ENCODE peak calls at places on chromosomes 11 and 22, in four cellular contexts. A is CD8-positive, alpha-beta T cell; S is cardiac fibroblast; M is sigmoid colon. X is an unnamed sample.

GRCh38 chr11:114236829-114237228 is 59.4 kb upstream of the NNMT start:
- DNase-seq in A (no peak), S (peak), M (no peak), X (peak)

GRCh38 chr11:15970506-15971214 is 385.7 kb downstream of the SOX6 start:
- DNase-seq in A (no peak), S (peak), M (no peak), X (no peak)

GRCh38 chr11:103110406-103110805 is 1.2 kb downstream of the DYNC2H1 start:
- DNase-seq in A (no peak), S (peak), M (no peak), X (peak)

GRCh38 chr11:86570457-86570856 is 102.0 kb downstream of the ME3 start:
- DNase-seq in A (no peak), S (no peak), M (no peak), X (no peak)

GRCh38 chr11:92226331-92227232 is 2.0 kb downstream of the FAT3 start:
- DNase-seq in A (no peak), S (no peak), M (no peak), X (no peak)

GRCh38 chr11:118306556-118306955 is 2.0 kb downstream of the CD3E start:
- DNase-seq in A (no peak), S (no peak), M (no peak), X (no peak)

GRCh38 chr22:37972527-37972926 is 11.8 kb downstream of the SOX10 start:
- DNase-seq in A (no peak), S (no peak), M (no peak), X (peak)

GRCh38 chr11:113644605-113645004 is 61.5 kb downstream of the TMPRSS5 start:
- DNase-seq in A (no peak), S (peak), M (no peak), X (no peak)

GRCh38 chr11:106482920-106483761 is 405.7 kb downstream of the AASDHPPT start:
- DNase-seq in A (no peak), S (peak), M (no peak), X (peak)

GRCh38 chr11:96466607-96467006 is 76.8 kb downstream of the JRKL start:
- DNase-seq in A (no peak), S (no peak), M (no peak), X (no peak)

DNA sequence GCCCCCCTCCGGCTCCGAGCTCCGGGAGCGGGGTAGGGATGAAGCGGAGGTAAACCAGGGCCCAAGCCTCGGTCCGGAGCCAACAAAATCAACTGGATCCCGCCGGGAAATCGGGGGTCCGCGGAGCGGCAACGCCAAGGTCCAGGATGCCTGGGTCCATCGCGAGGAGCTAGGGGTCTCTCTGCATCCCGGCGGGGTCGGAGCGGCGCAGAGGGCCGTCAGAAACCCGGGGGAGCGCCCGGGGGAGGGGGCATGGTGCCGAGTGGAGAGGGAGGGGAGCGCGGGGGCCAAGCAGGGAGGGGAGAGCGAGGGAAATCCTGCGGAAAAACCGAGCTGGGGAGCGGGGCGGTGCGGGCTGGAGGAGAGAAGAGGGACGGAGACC is 51.8 kb downstream of the SLC22A12 start:
- DNase-seq in A (no peak), S (no peak), M (no peak), X (no peak)
- H3K4me3 ChIP-seq in A (no peak), S (no peak), M (peak), X (no peak)

GRCh38 chr11:128453444-128454336 is 133.7 kb downstream of the ETS1 start:
- DNase-seq in A (no peak), S (peak), M (peak), X (peak)

GRCh38 chr11:128456566-128457268 is 130.6 kb downstream of the ETS1 start:
- DNase-seq in A (no peak), S (peak), M (no peak), X (no peak)

GRCh38 chr11:128457874-128458273 is 129.5 kb downstream of the ETS1 start:
- DNase-seq in A (no peak), S (no peak), M (no peak), X (no peak)

GRCh38 chr11:128458316-128458715 is 129.0 kb downstream of the ETS1 start:
- DNase-seq in A (no peak), S (peak), M (no peak), X (peak)

GRCh38 chr11:128455766-128456165 is 131.6 kb downstream of the ETS1 start:
- DNase-seq in A (no peak), S (peak), M (no peak), X (no peak)
- TF ChIP-seq CTCF in A (no peak), S (no peak), M (no peak), X (no peak)

GRCh38 chr22:45285431-45286058 is 796 bp downstream of the UPK3A start:
- DNase-seq in A (no peak), S (no peak), M (no peak), X (no peak)

GRCh38 chr22:45280583-45280972 is 4.2 kb upstream of the UPK3A start:
- DNase-seq in A (no peak), S (no peak), M (no peak), X (no peak)

GRCh38 chr22:45280995-45281394 is 3.8 kb upstream of the UPK3A start:
- DNase-seq in A (no peak), S (no peak), M (no peak), X (no peak)

GRCh38 chr22:45286854-45287551 is 2.3 kb downstream of the UPK3A start:
- DNase-seq in A (no peak), S (no peak), M (no peak), X (no peak)

DNA sequence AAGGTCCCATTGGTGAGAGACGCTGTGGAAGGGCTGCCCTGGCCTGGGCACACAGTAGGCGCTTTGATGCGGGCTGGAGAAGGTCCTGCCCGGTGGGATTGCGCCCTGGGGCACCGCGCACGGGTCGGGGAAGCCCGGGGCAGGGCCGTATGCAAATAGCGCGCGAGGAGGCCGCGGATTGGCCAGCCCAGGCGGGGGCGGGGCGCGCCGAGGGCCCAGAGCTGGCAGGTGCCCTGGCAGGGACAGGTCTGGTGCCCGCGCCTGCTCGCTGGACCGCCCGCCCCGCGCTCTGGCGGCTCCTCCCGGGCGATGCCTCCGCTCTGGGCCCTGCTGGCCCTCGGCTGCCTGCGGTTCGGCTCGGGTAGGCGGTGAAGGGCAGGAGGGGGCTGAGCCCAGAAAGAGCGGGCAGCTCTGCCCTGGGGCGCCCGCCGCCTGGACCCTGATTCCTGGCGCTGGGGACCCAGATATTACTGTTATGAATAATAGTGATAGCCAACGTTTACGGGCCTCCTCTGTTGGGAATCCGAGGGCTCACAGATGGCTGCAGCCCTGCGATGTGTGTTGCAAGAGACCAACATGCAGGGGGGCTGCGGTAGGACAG is at the start of gene UPK3A:
- DNase-seq in A (peak), S (no peak), M (no peak), X (no peak)
- H3K4me3 ChIP-seq in A (peak), S (no peak), M (peak), X (peak)

GRCh38 chr22:35363571-35364086 is 17.3 kb upstream of the HMOX1 start:
- DNase-seq in A (no peak), S (no peak), M (no peak), X (no peak)
- TF ChIP-seq CTCF in A (no peak), S (no peak), M (no peak), X (no peak)

DNA sequence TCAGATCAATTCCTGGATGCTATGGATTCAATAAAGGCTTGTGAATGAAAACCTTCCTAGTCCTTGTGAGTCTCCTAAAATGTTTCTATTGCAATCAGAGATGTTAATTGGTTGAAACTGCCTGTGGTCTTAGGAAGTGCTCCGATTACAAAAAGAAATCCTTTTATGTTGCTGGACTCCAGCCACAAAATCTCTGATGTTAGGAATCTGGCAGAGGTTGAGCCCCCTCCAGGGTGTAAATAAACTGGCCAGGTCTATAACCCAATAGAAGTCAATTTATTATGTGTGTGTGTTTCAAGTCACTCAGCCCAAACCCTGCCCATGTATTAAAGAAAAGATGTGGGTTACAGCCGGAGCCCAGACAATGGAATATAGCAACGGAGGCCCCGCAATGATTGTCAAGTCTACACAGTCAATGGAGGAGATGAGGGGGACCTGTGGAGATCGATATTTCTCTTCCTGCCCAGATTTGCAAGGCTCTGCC is 218.1 kb upstream of the SORL1-AS1 start:
- DNase-seq in A (no peak), S (no peak), M (no peak), X (peak)
- H3K4me3 ChIP-seq in A (no peak), S (no peak), M (no peak), X (no peak)